ENCODE peak calls at places on chromosomes 3 and 15, in five cellular contexts. One of them, this sample, is unnamed. For H3K4me1, the result is how much of the 10 kb centered on the place peaks cover.

GRCh38 chr3:10982782-10983181 is 9.8 kb upstream of the SLC6A1 start:
- DNase-seq in PC-3: peak
- DNase-seq in psoas muscle: no peak
- DNase-seq in fibroblast of lung: no peak
- DNase-seq in tibial nerve: no peak
- DNase-seq in this sample: no peak

GRCh38 chr3:193978446-193978845 is 157.5 kb upstream of the HES1 start:
- DNase-seq in fibroblast of lung: peak
- DNase-seq in psoas muscle: no peak
- DNase-seq in tibial nerve: no peak
- DNase-seq in PC-3: no peak
- DNase-seq in this sample: no peak

GRCh38 chr15:88657326-88658069 is 18.7 kb downstream of the ISG20 start:
- DNase-seq in fibroblast of lung: peak
- DNase-seq in PC-3: peak
- DNase-seq in psoas muscle: no peak
- DNase-seq in tibial nerve: no peak
- DNase-seq in this sample: no peak

GRCh38 chr15:83472797-83473196 is 25.7 kb downstream of the SH3GL3 start:
- DNase-seq in psoas muscle: no peak
- DNase-seq in PC-3: no peak
- DNase-seq in fibroblast of lung: no peak
- DNase-seq in tibial nerve: no peak
- DNase-seq in this sample: no peak

GRCh38 chr15:26453914-26454313 is 319.0 kb downstream of the GABRB3 start:
- DNase-seq in fibroblast of lung: no peak
- DNase-seq in psoas muscle: no peak
- DNase-seq in tibial nerve: no peak
- DNase-seq in PC-3: no peak
- DNase-seq in this sample: no peak

GRCh38 chr3:31634485-31634884 is 101.8 kb downstream of the STT3B start:
- DNase-seq in fibroblast of lung: peak
- DNase-seq in PC-3: peak
- DNase-seq in tibial nerve: no peak
- DNase-seq in psoas muscle: no peak
- DNase-seq in this sample: no peak

GRCh38 chr3:161560006-161560637 is 63.5 kb downstream of the OTOL1 start:
- DNase-seq in fibroblast of lung: peak
- DNase-seq in psoas muscle: no peak
- DNase-seq in PC-3: peak
- DNase-seq in tibial nerve: no peak
- DNase-seq in this sample: no peak

GRCh38 chr15:60590935-60591490 is 112.1 kb upstream of the ICE2 start:
- DNase-seq in PC-3: no peak
- DNase-seq in tibial nerve: peak
- DNase-seq in fibroblast of lung: peak
- DNase-seq in psoas muscle: peak
- DNase-seq in this sample: peak

GRCh38 chr3:9955067-9955502 is 2.9 kb upstream of the PRRT3 start:
- DNase-seq in psoas muscle: no peak
- DNase-seq in fibroblast of lung: peak
- DNase-seq in tibial nerve: no peak
- DNase-seq in PC-3: no peak
- DNase-seq in this sample: no peak

GRCh38 chr3:60651799-60652198 is 599.5 kb downstream of the FHIT start:
- DNase-seq in fibroblast of lung: peak
- DNase-seq in PC-3: no peak
- DNase-seq in tibial nerve: no peak
- DNase-seq in psoas muscle: no peak
- DNase-seq in this sample: no peak

GRCh38 chr3:57972421-57973111 is 35.7 kb upstream of the FLNB start:
- DNase-seq in tibial nerve: no peak
- DNase-seq in psoas muscle: no peak
- DNase-seq in fibroblast of lung: no peak
- DNase-seq in PC-3: peak
- DNase-seq in this sample: no peak

GRCh38 chr15:25175033-25175788 is 220.4 kb downstream of the SNRPN start:
- DNase-seq in fibroblast of lung: no peak
- DNase-seq in PC-3: no peak
- DNase-seq in psoas muscle: peak
- DNase-seq in tibial nerve: no peak
- DNase-seq in this sample: no peak

GRCh38 chr3:95167748-95168147 is 1104.9 kb downstream of the NSUN3 start:
- DNase-seq in PC-3: no peak
- DNase-seq in tibial nerve: no peak
- DNase-seq in fibroblast of lung: no peak
- DNase-seq in psoas muscle: no peak
- DNase-seq in this sample: no peak

GRCh38 chr3:173932624-173933023 is 535.1 kb downstream of the NLGN1 start:
- DNase-seq in tibial nerve: no peak
- DNase-seq in psoas muscle: no peak
- DNase-seq in PC-3: peak
- DNase-seq in fibroblast of lung: peak
- DNase-seq in this sample: no peak

GRCh38 chr3:53478921-53479664 is 15.3 kb upstream of the CACNA1D start:
- DNase-seq in fibroblast of lung: no peak
- DNase-seq in psoas muscle: no peak
- DNase-seq in tibial nerve: no peak
- DNase-seq in PC-3: no peak
- DNase-seq in this sample: no peak
- H3K27ac ChIP-seq in fibroblast of lung: no peak
- H3K27ac ChIP-seq in psoas muscle: no peak
- H3K27ac ChIP-seq in tibial nerve: no peak
- H3K27ac ChIP-seq in PC-3: no peak
- H3K27ac ChIP-seq in this sample: no peak

GRCh38 chr3:188941103-188941502 is 230.7 kb upstream of the TPRG1 start:
- DNase-seq in PC-3: no peak
- DNase-seq in psoas muscle: no peak
- DNase-seq in tibial nerve: no peak
- DNase-seq in fibroblast of lung: no peak
- DNase-seq in this sample: peak

GRCh38 chr3:188940213-188940914 is 231.4 kb upstream of the TPRG1 start:
- DNase-seq in fibroblast of lung: no peak
- DNase-seq in PC-3: no peak
- DNase-seq in psoas muscle: no peak
- DNase-seq in tibial nerve: no peak
- DNase-seq in this sample: no peak

GRCh38 chr3:188946351-188946750 is 225.4 kb upstream of the TPRG1 start:
- DNase-seq in PC-3: no peak
- DNase-seq in fibroblast of lung: no peak
- DNase-seq in psoas muscle: no peak
- DNase-seq in tibial nerve: no peak
- DNase-seq in this sample: no peak

GRCh38 chr3:188944108-188944507 is 227.7 kb upstream of the TPRG1 start:
- DNase-seq in PC-3: no peak
- DNase-seq in tibial nerve: no peak
- DNase-seq in psoas muscle: no peak
- DNase-seq in fibroblast of lung: no peak
- DNase-seq in this sample: no peak

GRCh38 chr3:188943591-188943990 is 228.2 kb upstream of the TPRG1 start:
- DNase-seq in tibial nerve: no peak
- DNase-seq in fibroblast of lung: no peak
- DNase-seq in psoas muscle: no peak
- DNase-seq in PC-3: no peak
- DNase-seq in this sample: no peak
- H3K4me1 ChIP-seq in tibial nerve: under half
- H3K4me1 ChIP-seq in fibroblast of lung: under half
- H3K4me1 ChIP-seq in psoas muscle: under half
- H3K4me1 ChIP-seq in PC-3: under half
- H3K4me1 ChIP-seq in this sample: under half

DNA sequence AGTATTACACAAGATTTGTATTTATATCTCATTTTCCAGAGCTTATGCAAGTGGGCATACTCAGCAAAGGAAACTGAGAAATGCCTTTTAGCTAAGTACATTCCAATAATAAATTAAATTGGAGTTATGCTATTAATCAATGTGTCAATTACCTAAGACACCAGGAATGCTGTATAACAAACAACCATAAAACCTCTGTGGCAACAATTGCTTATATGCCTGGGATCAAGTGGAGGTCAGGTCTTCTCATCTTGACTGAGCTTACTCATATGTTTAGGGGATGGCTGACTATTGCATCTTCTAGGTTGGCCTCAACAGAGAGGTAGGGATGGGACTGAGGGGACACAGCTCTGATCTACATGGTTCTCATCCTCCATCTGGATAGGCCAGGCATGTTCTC is 30.7 kb downstream of the CD200R1L start:
- DNase-seq in fibroblast of lung: peak
- DNase-seq in tibial nerve: no peak
- DNase-seq in PC-3: peak
- DNase-seq in psoas muscle: no peak
- DNase-seq in this sample: no peak
- H3K4me3 ChIP-seq in fibroblast of lung: no peak
- H3K4me3 ChIP-seq in tibial nerve: no peak
- H3K4me3 ChIP-seq in PC-3: no peak
- H3K4me3 ChIP-seq in psoas muscle: no peak
- H3K4me3 ChIP-seq in this sample: no peak

GRCh38 chr3:120142236-120142635 is 48.0 kb upstream of the GSK3B start:
- DNase-seq in fibroblast of lung: no peak
- DNase-seq in tibial nerve: no peak
- DNase-seq in PC-3: no peak
- DNase-seq in psoas muscle: no peak
- DNase-seq in this sample: no peak

GRCh38 chr3:120145498-120146285 is 51.4 kb upstream of the GSK3B start:
- DNase-seq in PC-3: peak
- DNase-seq in fibroblast of lung: peak
- DNase-seq in psoas muscle: no peak
- DNase-seq in tibial nerve: no peak
- DNase-seq in this sample: no peak

GRCh38 chr3:120147072-120147871 is 53.0 kb upstream of the GSK3B start:
- DNase-seq in PC-3: peak
- DNase-seq in psoas muscle: no peak
- DNase-seq in tibial nerve: no peak
- DNase-seq in fibroblast of lung: no peak
- DNase-seq in this sample: no peak

GRCh38 chr3:120143676-120144075 is 49.4 kb upstream of the GSK3B start:
- DNase-seq in tibial nerve: no peak
- DNase-seq in fibroblast of lung: no peak
- DNase-seq in psoas muscle: no peak
- DNase-seq in PC-3: peak
- DNase-seq in this sample: no peak

GRCh38 chr3:120144267-120144666 is 50.0 kb upstream of the GSK3B start:
- DNase-seq in tibial nerve: no peak
- DNase-seq in fibroblast of lung: peak
- DNase-seq in psoas muscle: no peak
- DNase-seq in PC-3: peak
- DNase-seq in this sample: no peak
- H3K27ac ChIP-seq in tibial nerve: no peak
- H3K27ac ChIP-seq in fibroblast of lung: no peak
- H3K27ac ChIP-seq in psoas muscle: no peak
- H3K27ac ChIP-seq in PC-3: peak
- H3K27ac ChIP-seq in this sample: no peak

GRCh38 chr3:109387241-109387640 is 49.9 kb upstream of the DPPA4 start:
- DNase-seq in PC-3: no peak
- DNase-seq in psoas muscle: no peak
- DNase-seq in tibial nerve: no peak
- DNase-seq in fibroblast of lung: no peak
- DNase-seq in this sample: no peak

GRCh38 chr3:109396811-109397210 is 59.5 kb upstream of the DPPA4 start:
- DNase-seq in psoas muscle: no peak
- DNase-seq in tibial nerve: no peak
- DNase-seq in fibroblast of lung: peak
- DNase-seq in PC-3: no peak
- DNase-seq in this sample: no peak

GRCh38 chr3:109392293-109392692 is 54.9 kb upstream of the DPPA4 start:
- DNase-seq in fibroblast of lung: no peak
- DNase-seq in tibial nerve: no peak
- DNase-seq in psoas muscle: no peak
- DNase-seq in PC-3: no peak
- DNase-seq in this sample: no peak
- H3K4me1 ChIP-seq in fibroblast of lung: under half
- H3K4me1 ChIP-seq in tibial nerve: under half
- H3K4me1 ChIP-seq in psoas muscle: under half
- H3K4me1 ChIP-seq in PC-3: under half
- H3K4me1 ChIP-seq in this sample: under half

GRCh38 chr3:160485931-160486330 is 36.3 kb upstream of the TRIM59 start:
- DNase-seq in PC-3: no peak
- DNase-seq in psoas muscle: no peak
- DNase-seq in tibial nerve: no peak
- DNase-seq in fibroblast of lung: no peak
- DNase-seq in this sample: no peak
- H3K4me3 ChIP-seq in PC-3: no peak
- H3K4me3 ChIP-seq in psoas muscle: peak
- H3K4me3 ChIP-seq in tibial nerve: no peak
- H3K4me3 ChIP-seq in fibroblast of lung: peak
- H3K4me3 ChIP-seq in this sample: peak

GRCh38 chr3:64365877-64366276 is 140.6 kb upstream of the PRICKLE2 start:
- DNase-seq in PC-3: no peak
- DNase-seq in psoas muscle: no peak
- DNase-seq in tibial nerve: no peak
- DNase-seq in fibroblast of lung: no peak
- DNase-seq in this sample: no peak
- H3K27ac ChIP-seq in PC-3: no peak
- H3K27ac ChIP-seq in psoas muscle: no peak
- H3K27ac ChIP-seq in tibial nerve: no peak
- H3K27ac ChIP-seq in fibroblast of lung: no peak
- H3K27ac ChIP-seq in this sample: no peak

DNA sequence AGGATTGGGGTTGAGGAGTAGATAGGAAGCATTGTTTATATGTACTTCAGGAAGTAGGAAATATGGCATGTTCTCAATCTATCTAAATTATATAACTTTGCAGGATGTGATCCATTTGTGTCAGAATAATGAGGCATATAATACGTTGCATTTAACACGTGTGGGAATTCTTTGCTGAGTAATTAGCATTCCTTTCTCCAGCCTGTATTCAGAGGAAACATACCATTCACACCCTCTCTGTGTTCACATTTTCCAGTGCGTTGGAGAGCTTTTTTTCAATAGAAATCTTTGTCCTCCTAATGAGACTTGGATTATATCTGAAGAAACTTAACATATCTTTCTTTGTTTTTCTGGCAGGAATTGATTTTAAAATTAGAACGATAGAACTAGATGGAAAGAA is 33.0 kb upstream of the APH1B start:
- DNase-seq in fibroblast of lung: peak
- DNase-seq in psoas muscle: no peak
- DNase-seq in PC-3: no peak
- DNase-seq in tibial nerve: no peak
- DNase-seq in this sample: no peak
- H3K4me1 ChIP-seq in fibroblast of lung: under half
- H3K4me1 ChIP-seq in psoas muscle: under half
- H3K4me1 ChIP-seq in PC-3: under half
- H3K4me1 ChIP-seq in tibial nerve: under half
- H3K4me1 ChIP-seq in this sample: half or more

GRCh38 chr3:75192065-75192658 is 472.0 kb upstream of the FRG2C start:
- DNase-seq in PC-3: peak
- DNase-seq in psoas muscle: no peak
- DNase-seq in tibial nerve: no peak
- DNase-seq in fibroblast of lung: peak
- DNase-seq in this sample: no peak
- H3K4me3 ChIP-seq in PC-3: no peak
- H3K4me3 ChIP-seq in psoas muscle: no peak
- H3K4me3 ChIP-seq in tibial nerve: no peak
- H3K4me3 ChIP-seq in fibroblast of lung: no peak
- H3K4me3 ChIP-seq in this sample: no peak